ENCODE peak calls at places on chromosomes 2 and 18, in ten cellular contexts. One of them, this sample, is unnamed.

GRCh38 chr2:128329607-128330006 is 10.9 kb upstream of the HS6ST1 start:
- DNase-seq in stimulated activated CD4-positive, alpha-beta T cell treated with anti-CD3 and anti-CD28 coated beads, Interleukin-2, amount 100 ng/mL, for 48 hours: no peak
- DNase-seq in NCI-H774: no peak
- DNase-seq in ACHN: no peak
- DNase-seq in WTC11: no peak
- DNase-seq in brain microvascular endothelial cell: no peak
- DNase-seq in activated T-cell treated with anti-CD3 and anti-CD28 coated beads, Interleukin-2, amount 50 U/mL, for 72 hours: no peak
- DNase-seq in amygdala: no peak
- DNase-seq in substantia nigra: no peak
- DNase-seq in activated gamma-delta T cell: no peak
- DNase-seq in this sample: no peak

GRCh38 chr2:165952085-165952484 is 1.5 kb downstream of the TTC21B start:
- DNase-seq in amygdala: no peak
- DNase-seq in activated gamma-delta T cell: no peak
- DNase-seq in ACHN: no peak
- DNase-seq in stimulated activated CD4-positive, alpha-beta T cell treated with anti-CD3 and anti-CD28 coated beads, Interleukin-2, amount 100 ng/mL, for 48 hours: no peak
- DNase-seq in substantia nigra: no peak
- DNase-seq in brain microvascular endothelial cell: no peak
- DNase-seq in WTC11: no peak
- DNase-seq in activated T-cell treated with anti-CD3 and anti-CD28 coated beads, Interleukin-2, amount 50 U/mL, for 72 hours: no peak
- DNase-seq in NCI-H774: no peak
- DNase-seq in this sample: no peak

GRCh38 chr2:27316655-27317412 is 6.1 kb downstream of the MPV17 start:
- DNase-seq in activated gamma-delta T cell: no peak
- DNase-seq in brain microvascular endothelial cell: no peak
- DNase-seq in WTC11: no peak
- DNase-seq in substantia nigra: peak
- DNase-seq in ACHN: no peak
- DNase-seq in activated T-cell treated with anti-CD3 and anti-CD28 coated beads, Interleukin-2, amount 50 U/mL, for 72 hours: no peak
- DNase-seq in amygdala: no peak
- DNase-seq in NCI-H774: peak
- DNase-seq in stimulated activated CD4-positive, alpha-beta T cell treated with anti-CD3 and anti-CD28 coated beads, Interleukin-2, amount 100 ng/mL, for 48 hours: no peak
- DNase-seq in this sample: peak

GRCh38 chr18:11147962-11148654 is 1.3 kb downstream of the PIEZO2 start:
- DNase-seq in activated gamma-delta T cell: no peak
- DNase-seq in amygdala: no peak
- DNase-seq in ACHN: no peak
- DNase-seq in substantia nigra: no peak
- DNase-seq in activated T-cell treated with anti-CD3 and anti-CD28 coated beads, Interleukin-2, amount 50 U/mL, for 72 hours: no peak
- DNase-seq in brain microvascular endothelial cell: no peak
- DNase-seq in stimulated activated CD4-positive, alpha-beta T cell treated with anti-CD3 and anti-CD28 coated beads, Interleukin-2, amount 100 ng/mL, for 48 hours: no peak
- DNase-seq in WTC11: peak
- DNase-seq in NCI-H774: no peak
- DNase-seq in this sample: no peak

GRCh38 chr2:224802407-224802806 is 86.2 kb upstream of the CCDC195 start:
- DNase-seq in substantia nigra: no peak
- DNase-seq in activated T-cell treated with anti-CD3 and anti-CD28 coated beads, Interleukin-2, amount 50 U/mL, for 72 hours: no peak
- DNase-seq in NCI-H774: no peak
- DNase-seq in amygdala: no peak
- DNase-seq in ACHN: no peak
- DNase-seq in brain microvascular endothelial cell: peak
- DNase-seq in stimulated activated CD4-positive, alpha-beta T cell treated with anti-CD3 and anti-CD28 coated beads, Interleukin-2, amount 100 ng/mL, for 48 hours: no peak
- DNase-seq in activated gamma-delta T cell: no peak
- DNase-seq in WTC11: no peak
- DNase-seq in this sample: no peak

GRCh38 chr18:23825978-23826405 is 136.7 kb downstream of the LAMA3 start:
- DNase-seq in NCI-H774: no peak
- DNase-seq in stimulated activated CD4-positive, alpha-beta T cell treated with anti-CD3 and anti-CD28 coated beads, Interleukin-2, amount 100 ng/mL, for 48 hours: no peak
- DNase-seq in brain microvascular endothelial cell: peak
- DNase-seq in activated gamma-delta T cell: no peak
- DNase-seq in amygdala: peak
- DNase-seq in activated T-cell treated with anti-CD3 and anti-CD28 coated beads, Interleukin-2, amount 50 U/mL, for 72 hours: no peak
- DNase-seq in ACHN: peak
- DNase-seq in WTC11: no peak
- DNase-seq in substantia nigra: no peak
- DNase-seq in this sample: peak

GRCh38 chr18:52888014-52888413 is 548.0 kb downstream of the DCC start:
- DNase-seq in activated T-cell treated with anti-CD3 and anti-CD28 coated beads, Interleukin-2, amount 50 U/mL, for 72 hours: no peak
- DNase-seq in WTC11: no peak
- DNase-seq in stimulated activated CD4-positive, alpha-beta T cell treated with anti-CD3 and anti-CD28 coated beads, Interleukin-2, amount 100 ng/mL, for 48 hours: no peak
- DNase-seq in ACHN: no peak
- DNase-seq in activated gamma-delta T cell: no peak
- DNase-seq in brain microvascular endothelial cell: no peak
- DNase-seq in NCI-H774: no peak
- DNase-seq in substantia nigra: no peak
- DNase-seq in amygdala: no peak
- DNase-seq in this sample: no peak

GRCh38 chr2:37029758-37030157 is 54.4 kb downstream of the HEATR5B start:
- DNase-seq in stimulated activated CD4-positive, alpha-beta T cell treated with anti-CD3 and anti-CD28 coated beads, Interleukin-2, amount 100 ng/mL, for 48 hours: no peak
- DNase-seq in amygdala: no peak
- DNase-seq in WTC11: no peak
- DNase-seq in substantia nigra: no peak
- DNase-seq in activated gamma-delta T cell: no peak
- DNase-seq in ACHN: no peak
- DNase-seq in NCI-H774: no peak
- DNase-seq in brain microvascular endothelial cell: no peak
- DNase-seq in activated T-cell treated with anti-CD3 and anti-CD28 coated beads, Interleukin-2, amount 50 U/mL, for 72 hours: no peak
- DNase-seq in this sample: no peak

GRCh38 chr2:235658371-235659174 is 164.7 kb downstream of the AGAP1 start:
- DNase-seq in amygdala: no peak
- DNase-seq in NCI-H774: no peak
- DNase-seq in WTC11: peak
- DNase-seq in activated gamma-delta T cell: no peak
- DNase-seq in activated T-cell treated with anti-CD3 and anti-CD28 coated beads, Interleukin-2, amount 50 U/mL, for 72 hours: no peak
- DNase-seq in substantia nigra: no peak
- DNase-seq in ACHN: no peak
- DNase-seq in brain microvascular endothelial cell: no peak
- DNase-seq in stimulated activated CD4-positive, alpha-beta T cell treated with anti-CD3 and anti-CD28 coated beads, Interleukin-2, amount 100 ng/mL, for 48 hours: no peak
- DNase-seq in this sample: no peak

GRCh38 chr18:63102941-63103744 is 216.4 kb downstream of the BCL2 start:
- DNase-seq in substantia nigra: no peak
- DNase-seq in stimulated activated CD4-positive, alpha-beta T cell treated with anti-CD3 and anti-CD28 coated beads, Interleukin-2, amount 100 ng/mL, for 48 hours: no peak
- DNase-seq in activated gamma-delta T cell: no peak
- DNase-seq in activated T-cell treated with anti-CD3 and anti-CD28 coated beads, Interleukin-2, amount 50 U/mL, for 72 hours: no peak
- DNase-seq in brain microvascular endothelial cell: no peak
- DNase-seq in amygdala: no peak
- DNase-seq in NCI-H774: no peak
- DNase-seq in ACHN: no peak
- DNase-seq in WTC11: no peak
- DNase-seq in this sample: no peak

GRCh38 chr2:26651458-26652155 is 10.4 kb upstream of the CIB4 start:
- DNase-seq in activated T-cell treated with anti-CD3 and anti-CD28 coated beads, Interleukin-2, amount 50 U/mL, for 72 hours: no peak
- DNase-seq in brain microvascular endothelial cell: no peak
- DNase-seq in WTC11: no peak
- DNase-seq in substantia nigra: no peak
- DNase-seq in stimulated activated CD4-positive, alpha-beta T cell treated with anti-CD3 and anti-CD28 coated beads, Interleukin-2, amount 100 ng/mL, for 48 hours: no peak
- DNase-seq in amygdala: no peak
- DNase-seq in NCI-H774: no peak
- DNase-seq in activated gamma-delta T cell: no peak
- DNase-seq in ACHN: no peak
- DNase-seq in this sample: no peak

GRCh38 chr2:200129756-200130462 is 174.5 kb downstream of the MAIP1 start:
- DNase-seq in activated gamma-delta T cell: no peak
- DNase-seq in substantia nigra: no peak
- DNase-seq in amygdala: no peak
- DNase-seq in ACHN: no peak
- DNase-seq in WTC11: no peak
- DNase-seq in stimulated activated CD4-positive, alpha-beta T cell treated with anti-CD3 and anti-CD28 coated beads, Interleukin-2, amount 100 ng/mL, for 48 hours: no peak
- DNase-seq in brain microvascular endothelial cell: no peak
- DNase-seq in activated T-cell treated with anti-CD3 and anti-CD28 coated beads, Interleukin-2, amount 50 U/mL, for 72 hours: no peak
- DNase-seq in NCI-H774: no peak
- DNase-seq in this sample: no peak

GRCh38 chr2:216775043-216775453 is 79.7 kb upstream of the IGFBP5 start:
- DNase-seq in ACHN: peak
- DNase-seq in brain microvascular endothelial cell: peak
- DNase-seq in activated gamma-delta T cell: no peak
- DNase-seq in amygdala: no peak
- DNase-seq in WTC11: no peak
- DNase-seq in activated T-cell treated with anti-CD3 and anti-CD28 coated beads, Interleukin-2, amount 50 U/mL, for 72 hours: no peak
- DNase-seq in NCI-H774: peak
- DNase-seq in substantia nigra: no peak
- DNase-seq in stimulated activated CD4-positive, alpha-beta T cell treated with anti-CD3 and anti-CD28 coated beads, Interleukin-2, amount 100 ng/mL, for 48 hours: no peak
- DNase-seq in this sample: no peak

GRCh38 chr2:133130548-133131246 is 437.6 kb downstream of the NCKAP5 start:
- DNase-seq in activated gamma-delta T cell: no peak
- DNase-seq in amygdala: no peak
- DNase-seq in stimulated activated CD4-positive, alpha-beta T cell treated with anti-CD3 and anti-CD28 coated beads, Interleukin-2, amount 100 ng/mL, for 48 hours: no peak
- DNase-seq in NCI-H774: no peak
- DNase-seq in brain microvascular endothelial cell: peak
- DNase-seq in WTC11: no peak
- DNase-seq in ACHN: no peak
- DNase-seq in activated T-cell treated with anti-CD3 and anti-CD28 coated beads, Interleukin-2, amount 50 U/mL, for 72 hours: no peak
- DNase-seq in substantia nigra: no peak
- DNase-seq in this sample: no peak

This sample was measured in anterior cingulate cortex.